ENCODE peak calls at places on chromosomes 6 and 20, in eight cellular contexts. U is RCC 7860, R is upper lobe of right lung, O is SJSA1, M is NCI-H1105, I is AG08396, W is anterior cingulate cortex, X is OCI-LY7. P is an unnamed sample.

GRCh38 chr6:37456816-37457560 is 24.0 kb downstream of the CMTR1 start:
- DNase-seq in U (no peak), R (no peak), O (no peak), M (no peak), I (peak; percentile 84), W (no peak), X (no peak), P (no peak)

GRCh38 chr20:20184149-20184548 is 131.8 kb downstream of the CFAP61 start:
- DNase-seq in U (no peak), R (no peak), O (no peak), M (no peak), I (no peak), W (no peak), X (no peak), P (no peak)

GRCh38 chr6:104973404-104973803 is 16.5 kb downstream of the LIN28B start:
- DNase-seq in U (no peak), R (no peak), O (no peak), M (no peak), I (no peak), W (no peak), X (no peak), P (no peak)

GRCh38 chr6:160088069-160088773 is 33.4 kb upstream of the SLC22A1 start:
- DNase-seq in U (peak; percentile 31), R (no peak), O (peak; percentile 67), M (peak; percentile 11), I (peak; percentile 94), W (peak; percentile 45), X (peak; percentile 8), P (no peak)

GRCh38 chr6:153031335-153031955 is 28.9 kb upstream of the MTRF1L start:
- DNase-seq in U (no peak), R (no peak), O (no peak), M (no peak), I (no peak), W (no peak), X (no peak), P (no peak)

GRCh38 chr20:4453369-4453768 is 268.3 kb upstream of the PRND start:
- DNase-seq in U (no peak), R (no peak), O (no peak), M (no peak), I (no peak), W (no peak), X (no peak), P (no peak)

GRCh38 chr6:158518196-158519127 is 41.4 kb upstream of the TMEM181 start:
- DNase-seq in U (peak; percentile 60), R (no peak), O (peak; percentile 79), M (peak; percentile 88), I (peak; percentile 82), W (no peak), X (peak; percentile 87), P (no peak)

GRCh38 chr6:14310955-14311354 is 193.4 kb downstream of the CD83 start:
- DNase-seq in U (peak; percentile 9), R (peak; percentile 66), O (no peak), M (no peak), I (no peak), W (no peak), X (no peak), P (no peak)

GRCh38 chr6:35262596-35262995 is 3.1 kb downstream of the ZNF76 start:
- DNase-seq in U (no peak), R (no peak), O (no peak), M (no peak), I (peak; percentile 41), W (no peak), X (no peak), P (no peak)

P was measured in kidney.